ENCODE peak calls at places on chromosomes 3 and 15, in seven cellular contexts. M is prostate gland, Y is psoas muscle, Q is AG09309, E is heart left ventricle, H is cardiac fibroblast, B is body of pancreas. K is an unnamed sample.

GRCh38 chr3:190737451-190737850 is 125.0 kb downstream of the GMNC start:
- DNase-seq in M (no peak), H (no peak), E (no peak), B (no peak), Q (no peak), Y (no peak), K (no peak)

GRCh38 chr3:38164136-38164965 is 986 bp upstream of the OXSR1 start:
- DNase-seq in E (no peak), Y (no peak), M (no peak), Q (no peak), B (peak), H (no peak), K (no peak)

GRCh38 chr3:127150915-127151564 is 41.9 kb upstream of the PRR23E start:
- DNase-seq in E (peak), B (no peak), Q (no peak), H (no peak), M (no peak), Y (no peak), K (peak)

GRCh38 chr3:40382617-40382979 is 4.4 kb upstream of the ENTPD3 start:
- DNase-seq in B (no peak), Q (no peak), M (no peak), H (no peak), E (no peak), Y (no peak), K (no peak)

GRCh38 chr15:28960979-28961378 is 75.2 kb downstream of the APBA2 start:
- DNase-seq in M (no peak), E (no peak), B (no peak), Q (peak), H (peak), Y (no peak), K (no peak)

GRCh38 chr15:69887018-69887417 is 210.7 kb downstream of the TLE3 start:
- DNase-seq in Y (no peak), E (no peak), B (no peak), M (no peak), Q (no peak), H (no peak), K (no peak)

GRCh38 chr15:101028321-101028720 is 109.2 kb downstream of the LRRK1 start:
- DNase-seq in Y (no peak), Q (no peak), E (no peak), B (no peak), H (no peak), M (no peak), K (no peak)

GRCh38 chr3:55007971-55008370 is 80.1 kb upstream of the LRTM1 start:
- DNase-seq in E (no peak), B (no peak), Q (no peak), Y (no peak), M (no peak), H (no peak), K (no peak)

GRCh38 chr15:45351229-45351628 is 27.1 kb downstream of the GATM start:
- DNase-seq in Q (no peak), Y (no peak), B (no peak), M (no peak), E (no peak), H (no peak), K (no peak)

GRCh38 chr3:58383904-58384303 is 49.7 kb downstream of the PDHB start:
- DNase-seq in H (peak), B (peak), M (peak), Q (peak), E (peak), Y (peak), K (no peak)

GRCh38 chr3:32758375-32758753 is 59.4 kb upstream of the TRIM71 start:
- DNase-seq in Q (no peak), B (no peak), H (no peak), E (no peak), M (no peak), Y (no peak), K (no peak)

GRCh38 chr3:120432105-120432860 is 18.5 kb downstream of the FSTL1 start:
- DNase-seq in M (no peak), B (no peak), E (no peak), Q (no peak), H (peak), Y (no peak), K (no peak)

GRCh38 chr3:25789209-25789595 is 688 bp upstream of the OXSM start:
- DNase-seq in E (no peak), H (no peak), Q (no peak), M (no peak), Y (no peak), B (no peak), K (no peak)

GRCh38 chr15:76674883-76675282 is 230.3 kb downstream of the SCAPER start:
- DNase-seq in Y (no peak), B (no peak), M (no peak), Q (no peak), E (no peak), H (peak), K (no peak)

GRCh38 chr15:99895189-99895955 is 162.1 kb upstream of the LYSMD4 start:
- DNase-seq in H (no peak), B (no peak), E (no peak), Y (no peak), Q (no peak), M (no peak), K (no peak)
- H3K4me3 ChIP-seq in H (no peak), B (no peak), E (no peak), Y (no peak), Q (no peak), M (no peak), K (no peak)

GRCh38 chr3:149967067-149967685 is 3.5 kb downstream of the PFN2 start:
- DNase-seq in Q (no peak), M (no peak), B (no peak), E (no peak), H (peak), Y (no peak), K (no peak)
- H3K4me3 ChIP-seq in Q (no peak), M (no peak), B (no peak), E (no peak), H (no peak), Y (peak), K (peak)

DNA sequence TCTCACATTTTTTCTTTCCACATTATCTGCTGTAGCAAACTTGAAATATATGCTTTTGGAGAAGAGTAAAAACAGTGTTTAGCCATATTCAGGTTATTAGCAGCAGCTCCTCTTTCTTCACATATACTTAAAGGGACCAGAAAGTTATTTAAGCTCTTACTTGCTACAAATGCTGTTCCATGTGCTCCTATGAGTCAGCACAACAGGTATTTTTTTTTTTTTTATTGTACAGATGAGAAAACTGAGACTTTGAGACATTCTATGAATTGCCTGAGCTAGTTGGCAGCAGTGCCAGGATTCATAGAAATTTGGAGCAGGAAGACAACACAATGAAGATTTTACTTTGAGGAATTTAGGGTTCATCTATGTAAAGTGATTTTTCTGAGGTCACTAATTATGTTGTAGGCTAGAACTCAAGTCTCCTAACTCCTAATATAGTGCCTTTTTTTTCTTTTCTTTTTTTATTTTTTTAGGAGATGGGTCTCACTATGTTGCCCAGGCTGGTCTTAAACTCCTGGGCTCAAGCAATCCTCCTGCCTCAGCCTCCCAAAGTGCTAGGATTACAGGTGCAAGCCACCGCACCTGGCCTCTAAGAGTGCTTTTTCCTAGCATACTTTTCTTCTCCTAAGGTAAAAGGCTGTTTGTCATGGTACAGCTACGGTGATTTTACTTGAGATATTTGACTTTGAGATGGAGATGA is 23.6 kb downstream of the SETD5 start:
- DNase-seq in Y (no peak), M (no peak), H (peak), B (no peak), E (no peak), Q (no peak), K (no peak)
- H3K4me3 ChIP-seq in Y (peak), M (no peak), H (no peak), B (no peak), E (no peak), Q (no peak), K (no peak)

DNA sequence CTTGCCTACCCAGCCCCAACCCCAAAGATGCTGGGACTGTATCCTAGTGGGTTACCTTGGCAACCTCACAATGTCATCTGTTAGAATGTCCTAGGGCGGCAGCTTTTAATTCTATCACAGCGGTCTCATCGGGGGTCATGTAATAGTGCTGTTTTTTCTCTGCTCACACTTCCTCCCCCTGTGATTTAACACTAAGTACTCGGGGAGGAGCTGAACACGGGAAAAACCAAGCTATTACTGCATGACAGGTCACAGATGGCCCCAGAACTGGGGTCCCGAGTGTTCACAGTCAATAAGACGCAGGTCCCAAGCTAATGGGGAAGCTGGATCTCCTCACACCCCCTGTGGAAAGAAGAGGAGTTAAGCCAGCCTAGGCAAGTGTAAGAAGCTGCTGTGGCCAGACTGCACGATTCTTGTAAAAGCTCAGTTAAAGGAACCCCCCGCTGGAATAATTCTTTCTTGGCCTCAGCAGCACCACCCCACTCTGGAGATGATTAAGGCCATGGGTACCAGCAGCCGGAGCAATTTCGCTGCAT is 2.5 kb upstream of the RFTN1 start:
- DNase-seq in H (no peak), B (no peak), E (no peak), Q (no peak), M (no peak), Y (no peak), K (no peak)
- H3K4me3 ChIP-seq in H (no peak), B (no peak), E (no peak), Q (no peak), M (no peak), Y (peak), K (peak)

DNA sequence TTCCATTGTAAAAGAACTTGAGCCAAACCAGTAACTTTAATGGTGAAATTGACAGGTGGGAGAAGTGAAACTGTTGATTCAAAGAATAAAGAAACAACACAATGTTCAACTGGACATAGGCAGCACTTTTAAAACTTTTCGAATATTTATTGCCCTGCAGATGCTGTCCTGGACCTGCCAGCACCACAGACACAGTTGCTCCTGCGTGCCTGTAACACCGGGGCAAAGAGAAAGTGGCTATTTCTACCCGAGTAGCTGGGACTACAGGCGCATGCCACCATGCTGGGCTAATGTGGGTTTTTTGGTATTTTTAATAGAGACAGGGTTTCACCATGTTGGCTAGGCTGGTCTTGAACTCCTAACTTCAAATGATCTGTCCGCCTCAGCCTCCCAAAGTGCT is 7.4 kb downstream of the IL5RA start:
- DNase-seq in Y (no peak), M (no peak), B (no peak), H (no peak), E (no peak), Q (no peak), K (no peak)
- H3K4me3 ChIP-seq in Y (no peak), M (no peak), B (no peak), H (no peak), E (no peak), Q (no peak), K (no peak)

DNA sequence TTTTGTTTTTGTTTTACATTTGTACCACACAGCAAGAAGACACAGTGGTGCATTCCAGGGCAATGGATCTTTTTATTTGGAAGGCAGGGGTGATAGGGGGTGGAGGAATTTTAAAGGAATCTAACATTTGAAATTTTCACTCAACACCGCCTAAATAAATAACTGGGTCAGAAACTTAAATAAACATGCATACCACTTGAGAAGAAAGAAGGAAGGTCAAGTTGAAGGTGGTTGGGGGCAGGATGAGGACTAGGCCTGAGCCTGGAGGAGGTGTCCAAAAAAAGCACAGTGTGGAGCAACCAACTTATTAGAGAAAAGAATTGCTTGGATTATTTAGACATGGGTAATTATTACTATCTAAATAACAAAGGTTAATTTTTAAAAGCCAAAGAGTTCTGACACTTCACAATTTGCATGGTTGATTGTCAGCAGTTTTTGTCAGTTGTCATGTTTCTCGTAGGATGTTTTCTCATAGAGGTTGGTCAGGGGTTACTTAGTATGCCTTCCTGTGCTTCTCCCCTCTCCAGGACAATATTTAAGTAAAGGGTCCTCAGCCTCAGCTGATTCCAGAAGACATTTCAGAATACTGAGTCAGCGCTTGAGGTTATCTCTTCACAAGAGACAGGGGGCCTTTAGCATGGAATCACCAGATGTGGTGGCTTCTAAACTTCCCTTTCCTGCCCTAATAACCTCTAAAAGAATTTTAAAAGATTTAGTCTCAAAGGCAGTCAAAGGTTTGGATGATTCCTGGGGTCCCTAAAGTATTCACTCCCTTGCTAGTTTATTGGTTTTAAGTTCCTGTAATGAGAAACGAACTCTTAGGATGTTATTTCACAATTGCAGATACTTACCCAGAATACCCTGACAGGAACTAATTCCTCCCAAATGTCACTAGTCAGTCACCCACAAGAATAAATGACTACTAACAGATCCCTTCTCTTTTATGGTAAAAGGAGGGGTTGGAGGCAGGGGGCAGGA is 173.8 kb upstream of the SLC2A2 start:
- DNase-seq in E (no peak), Y (no peak), B (no peak), Q (no peak), H (no peak), M (no peak), K (no peak)
- H3K4me3 ChIP-seq in E (no peak), Y (no peak), B (no peak), Q (no peak), H (no peak), M (no peak), K (no peak)